ENCODE peak calls at places on chromosomes 16 and 17, in ten cellular contexts. One of them, this sample, is unnamed.

GRCh38 chr16:3025032-3026002 is 1.5 kb downstream of the THOC6 start:
- DNase-seq in nephron progenitor cell: no peak
- DNase-seq in progenitor cell of endocrine pancreas: no peak
- DNase-seq in CD4-positive, CD25-positive, alpha-beta regulatory T cell: no peak
- DNase-seq in T-helper 2 cell: no peak
- DNase-seq in mesendoderm: no peak
- DNase-seq in RPMI8226: no peak
- DNase-seq in kidney tubule cell: peak
- DNase-seq in posterior vena cava: no peak
- DNase-seq in stimulated activated CD4-positive, alpha-beta T cell treated with anti-CD3 and anti-CD28 coated beads, Interleukin-2, amount 100 ng/mL, for 48 hours: no peak
- DNase-seq in this sample: no peak

GRCh38 chr16:85724936-85725335 is 26.0 kb downstream of the C16orf74 start:
- DNase-seq in posterior vena cava: no peak
- DNase-seq in kidney tubule cell: no peak
- DNase-seq in stimulated activated CD4-positive, alpha-beta T cell treated with anti-CD3 and anti-CD28 coated beads, Interleukin-2, amount 100 ng/mL, for 48 hours: no peak
- DNase-seq in progenitor cell of endocrine pancreas: no peak
- DNase-seq in CD4-positive, CD25-positive, alpha-beta regulatory T cell: no peak
- DNase-seq in T-helper 2 cell: no peak
- DNase-seq in nephron progenitor cell: no peak
- DNase-seq in mesendoderm: no peak
- DNase-seq in RPMI8226: no peak
- DNase-seq in this sample: no peak

GRCh38 chr17:66630828-66631472 is 204.0 kb upstream of the CACNG5 start:
- DNase-seq in stimulated activated CD4-positive, alpha-beta T cell treated with anti-CD3 and anti-CD28 coated beads, Interleukin-2, amount 100 ng/mL, for 48 hours: no peak
- DNase-seq in posterior vena cava: no peak
- DNase-seq in RPMI8226: no peak
- DNase-seq in mesendoderm: no peak
- DNase-seq in progenitor cell of endocrine pancreas: no peak
- DNase-seq in nephron progenitor cell: no peak
- DNase-seq in CD4-positive, CD25-positive, alpha-beta regulatory T cell: no peak
- DNase-seq in T-helper 2 cell: no peak
- DNase-seq in kidney tubule cell: no peak
- DNase-seq in this sample: no peak

GRCh38 chr17:17545031-17545820 is 46.3 kb downstream of the PEMT start:
- DNase-seq in posterior vena cava: no peak
- DNase-seq in RPMI8226: no peak
- DNase-seq in progenitor cell of endocrine pancreas: no peak
- DNase-seq in stimulated activated CD4-positive, alpha-beta T cell treated with anti-CD3 and anti-CD28 coated beads, Interleukin-2, amount 100 ng/mL, for 48 hours: no peak
- DNase-seq in T-helper 2 cell: no peak
- DNase-seq in kidney tubule cell: no peak
- DNase-seq in nephron progenitor cell: no peak
- DNase-seq in mesendoderm: no peak
- DNase-seq in CD4-positive, CD25-positive, alpha-beta regulatory T cell: no peak
- DNase-seq in this sample: no peak

GRCh38 chr16:85665373-85665740 is 23.4 kb downstream of the GINS2 start:
- DNase-seq in CD4-positive, CD25-positive, alpha-beta regulatory T cell: no peak
- DNase-seq in mesendoderm: no peak
- DNase-seq in kidney tubule cell: no peak
- DNase-seq in nephron progenitor cell: no peak
- DNase-seq in posterior vena cava: no peak
- DNase-seq in T-helper 2 cell: no peak
- DNase-seq in stimulated activated CD4-positive, alpha-beta T cell treated with anti-CD3 and anti-CD28 coated beads, Interleukin-2, amount 100 ng/mL, for 48 hours: no peak
- DNase-seq in RPMI8226: no peak
- DNase-seq in progenitor cell of endocrine pancreas: no peak
- DNase-seq in this sample: no peak

GRCh38 chr17:63972796-63973195 is at the start of gene SCN4A:
- DNase-seq in RPMI8226: no peak
- DNase-seq in T-helper 2 cell: no peak
- DNase-seq in stimulated activated CD4-positive, alpha-beta T cell treated with anti-CD3 and anti-CD28 coated beads, Interleukin-2, amount 100 ng/mL, for 48 hours: no peak
- DNase-seq in CD4-positive, CD25-positive, alpha-beta regulatory T cell: no peak
- DNase-seq in nephron progenitor cell: no peak
- DNase-seq in mesendoderm: no peak
- DNase-seq in posterior vena cava: no peak
- DNase-seq in kidney tubule cell: no peak
- DNase-seq in progenitor cell of endocrine pancreas: no peak
- DNase-seq in this sample: no peak

GRCh38 chr16:31385680-31386079 is 7.5 kb upstream of the ITGAD start:
- DNase-seq in RPMI8226: peak
- DNase-seq in progenitor cell of endocrine pancreas: no peak
- DNase-seq in kidney tubule cell: peak
- DNase-seq in posterior vena cava: no peak
- DNase-seq in CD4-positive, CD25-positive, alpha-beta regulatory T cell: no peak
- DNase-seq in mesendoderm: no peak
- DNase-seq in stimulated activated CD4-positive, alpha-beta T cell treated with anti-CD3 and anti-CD28 coated beads, Interleukin-2, amount 100 ng/mL, for 48 hours: no peak
- DNase-seq in nephron progenitor cell: no peak
- DNase-seq in T-helper 2 cell: no peak
- DNase-seq in this sample: peak

GRCh38 chr17:58487589-58488427 is at the start of gene HSF5:
- DNase-seq in mesendoderm: no peak
- DNase-seq in RPMI8226: no peak
- DNase-seq in CD4-positive, CD25-positive, alpha-beta regulatory T cell: peak
- DNase-seq in stimulated activated CD4-positive, alpha-beta T cell treated with anti-CD3 and anti-CD28 coated beads, Interleukin-2, amount 100 ng/mL, for 48 hours: peak
- DNase-seq in posterior vena cava: peak
- DNase-seq in progenitor cell of endocrine pancreas: no peak
- DNase-seq in nephron progenitor cell: no peak
- DNase-seq in T-helper 2 cell: peak
- DNase-seq in kidney tubule cell: no peak
- DNase-seq in this sample: no peak

GRCh38 chr17:43791589-43791988 is 11.4 kb downstream of the CFAP97D1 start:
- DNase-seq in progenitor cell of endocrine pancreas: no peak
- DNase-seq in T-helper 2 cell: peak
- DNase-seq in kidney tubule cell: peak
- DNase-seq in nephron progenitor cell: no peak
- DNase-seq in stimulated activated CD4-positive, alpha-beta T cell treated with anti-CD3 and anti-CD28 coated beads, Interleukin-2, amount 100 ng/mL, for 48 hours: no peak
- DNase-seq in posterior vena cava: no peak
- DNase-seq in CD4-positive, CD25-positive, alpha-beta regulatory T cell: no peak
- DNase-seq in mesendoderm: peak
- DNase-seq in RPMI8226: peak
- DNase-seq in this sample: peak

GRCh38 chr17:79325707-79326106 is 251.1 kb downstream of the ENGASE start:
- DNase-seq in kidney tubule cell: no peak
- DNase-seq in CD4-positive, CD25-positive, alpha-beta regulatory T cell: no peak
- DNase-seq in mesendoderm: peak
- DNase-seq in RPMI8226: peak
- DNase-seq in progenitor cell of endocrine pancreas: peak
- DNase-seq in stimulated activated CD4-positive, alpha-beta T cell treated with anti-CD3 and anti-CD28 coated beads, Interleukin-2, amount 100 ng/mL, for 48 hours: no peak
- DNase-seq in nephron progenitor cell: peak
- DNase-seq in T-helper 2 cell: no peak
- DNase-seq in posterior vena cava: no peak
- DNase-seq in this sample: no peak

GRCh38 chr17:82875418-82875856 is 35.6 kb upstream of the ZNF750 start:
- DNase-seq in stimulated activated CD4-positive, alpha-beta T cell treated with anti-CD3 and anti-CD28 coated beads, Interleukin-2, amount 100 ng/mL, for 48 hours: no peak
- DNase-seq in RPMI8226: no peak
- DNase-seq in CD4-positive, CD25-positive, alpha-beta regulatory T cell: no peak
- DNase-seq in nephron progenitor cell: no peak
- DNase-seq in mesendoderm: peak
- DNase-seq in posterior vena cava: peak
- DNase-seq in kidney tubule cell: peak
- DNase-seq in progenitor cell of endocrine pancreas: peak
- DNase-seq in T-helper 2 cell: no peak
- DNase-seq in this sample: peak

GRCh38 chr17:78263063-78263735 is 31.8 kb downstream of the TMEM235 start:
- DNase-seq in nephron progenitor cell: peak
- DNase-seq in stimulated activated CD4-positive, alpha-beta T cell treated with anti-CD3 and anti-CD28 coated beads, Interleukin-2, amount 100 ng/mL, for 48 hours: no peak
- DNase-seq in posterior vena cava: peak
- DNase-seq in CD4-positive, CD25-positive, alpha-beta regulatory T cell: no peak
- DNase-seq in mesendoderm: no peak
- DNase-seq in T-helper 2 cell: peak
- DNase-seq in progenitor cell of endocrine pancreas: no peak
- DNase-seq in RPMI8226: no peak
- DNase-seq in kidney tubule cell: no peak
- DNase-seq in this sample: no peak

GRCh38 chr17:49456172-49456965 is 38.7 kb upstream of the NGFR start:
- DNase-seq in T-helper 2 cell: no peak
- DNase-seq in mesendoderm: no peak
- DNase-seq in progenitor cell of endocrine pancreas: no peak
- DNase-seq in kidney tubule cell: peak
- DNase-seq in posterior vena cava: peak
- DNase-seq in RPMI8226: peak
- DNase-seq in CD4-positive, CD25-positive, alpha-beta regulatory T cell: no peak
- DNase-seq in stimulated activated CD4-positive, alpha-beta T cell treated with anti-CD3 and anti-CD28 coated beads, Interleukin-2, amount 100 ng/mL, for 48 hours: no peak
- DNase-seq in nephron progenitor cell: no peak
- DNase-seq in this sample: peak

GRCh38 chr17:33874617-33875060 is 380.4 kb upstream of the CCL2 start:
- DNase-seq in mesendoderm: no peak
- DNase-seq in posterior vena cava: no peak
- DNase-seq in CD4-positive, CD25-positive, alpha-beta regulatory T cell: no peak
- DNase-seq in kidney tubule cell: peak
- DNase-seq in T-helper 2 cell: no peak
- DNase-seq in nephron progenitor cell: no peak
- DNase-seq in progenitor cell of endocrine pancreas: no peak
- DNase-seq in RPMI8226: peak
- DNase-seq in stimulated activated CD4-positive, alpha-beta T cell treated with anti-CD3 and anti-CD28 coated beads, Interleukin-2, amount 100 ng/mL, for 48 hours: no peak
- DNase-seq in this sample: no peak

GRCh38 chr16:87602821-87603683 is 744 bp downstream of the JPH3 start:
- DNase-seq in mesendoderm: peak
- DNase-seq in stimulated activated CD4-positive, alpha-beta T cell treated with anti-CD3 and anti-CD28 coated beads, Interleukin-2, amount 100 ng/mL, for 48 hours: no peak
- DNase-seq in T-helper 2 cell: no peak
- DNase-seq in CD4-positive, CD25-positive, alpha-beta regulatory T cell: no peak
- DNase-seq in RPMI8226: no peak
- DNase-seq in progenitor cell of endocrine pancreas: peak
- DNase-seq in nephron progenitor cell: peak
- DNase-seq in posterior vena cava: no peak
- DNase-seq in kidney tubule cell: no peak
- DNase-seq in this sample: no peak

GRCh38 chr16:55436587-55436986 is 42.4 kb upstream of the MMP2 start:
- DNase-seq in posterior vena cava: no peak
- DNase-seq in progenitor cell of endocrine pancreas: no peak
- DNase-seq in mesendoderm: no peak
- DNase-seq in stimulated activated CD4-positive, alpha-beta T cell treated with anti-CD3 and anti-CD28 coated beads, Interleukin-2, amount 100 ng/mL, for 48 hours: no peak
- DNase-seq in kidney tubule cell: no peak
- DNase-seq in nephron progenitor cell: no peak
- DNase-seq in CD4-positive, CD25-positive, alpha-beta regulatory T cell: no peak
- DNase-seq in T-helper 2 cell: no peak
- DNase-seq in RPMI8226: no peak
- DNase-seq in this sample: no peak

GRCh38 chr16:58582971-58583765 is 46.5 kb downstream of the CNOT1 start:
- DNase-seq in nephron progenitor cell: no peak
- DNase-seq in progenitor cell of endocrine pancreas: no peak
- DNase-seq in RPMI8226: no peak
- DNase-seq in CD4-positive, CD25-positive, alpha-beta regulatory T cell: no peak
- DNase-seq in mesendoderm: peak
- DNase-seq in T-helper 2 cell: no peak
- DNase-seq in posterior vena cava: no peak
- DNase-seq in stimulated activated CD4-positive, alpha-beta T cell treated with anti-CD3 and anti-CD28 coated beads, Interleukin-2, amount 100 ng/mL, for 48 hours: no peak
- DNase-seq in kidney tubule cell: peak
- DNase-seq in this sample: no peak

GRCh38 chr17:79073706-79074088 is 927 bp upstream of the ENGASE start:
- DNase-seq in CD4-positive, CD25-positive, alpha-beta regulatory T cell: no peak
- DNase-seq in stimulated activated CD4-positive, alpha-beta T cell treated with anti-CD3 and anti-CD28 coated beads, Interleukin-2, amount 100 ng/mL, for 48 hours: no peak
- DNase-seq in nephron progenitor cell: no peak
- DNase-seq in progenitor cell of endocrine pancreas: no peak
- DNase-seq in mesendoderm: no peak
- DNase-seq in kidney tubule cell: no peak
- DNase-seq in RPMI8226: no peak
- DNase-seq in T-helper 2 cell: no peak
- DNase-seq in posterior vena cava: no peak
- DNase-seq in this sample: no peak

GRCh38 chr17:5695480-5695879 is 111.2 kb upstream of the NLRP1 start:
- DNase-seq in mesendoderm: peak
- DNase-seq in progenitor cell of endocrine pancreas: no peak
- DNase-seq in RPMI8226: no peak
- DNase-seq in stimulated activated CD4-positive, alpha-beta T cell treated with anti-CD3 and anti-CD28 coated beads, Interleukin-2, amount 100 ng/mL, for 48 hours: no peak
- DNase-seq in nephron progenitor cell: no peak
- DNase-seq in kidney tubule cell: no peak
- DNase-seq in T-helper 2 cell: no peak
- DNase-seq in CD4-positive, CD25-positive, alpha-beta regulatory T cell: no peak
- DNase-seq in posterior vena cava: no peak
- DNase-seq in this sample: no peak

GRCh38 chr17:45962221-45962972 is 36.7 kb upstream of the STH start:
- DNase-seq in mesendoderm: no peak
- DNase-seq in CD4-positive, CD25-positive, alpha-beta regulatory T cell: no peak
- DNase-seq in RPMI8226: no peak
- DNase-seq in kidney tubule cell: no peak
- DNase-seq in T-helper 2 cell: no peak
- DNase-seq in posterior vena cava: peak
- DNase-seq in stimulated activated CD4-positive, alpha-beta T cell treated with anti-CD3 and anti-CD28 coated beads, Interleukin-2, amount 100 ng/mL, for 48 hours: no peak
- DNase-seq in nephron progenitor cell: no peak
- DNase-seq in progenitor cell of endocrine pancreas: no peak
- DNase-seq in this sample: no peak

GRCh38 chr17:66724581-66725341 is 110.2 kb upstream of the CACNG5 start:
- DNase-seq in progenitor cell of endocrine pancreas: no peak
- DNase-seq in stimulated activated CD4-positive, alpha-beta T cell treated with anti-CD3 and anti-CD28 coated beads, Interleukin-2, amount 100 ng/mL, for 48 hours: no peak
- DNase-seq in T-helper 2 cell: no peak
- DNase-seq in mesendoderm: no peak
- DNase-seq in kidney tubule cell: no peak
- DNase-seq in RPMI8226: no peak
- DNase-seq in nephron progenitor cell: no peak
- DNase-seq in CD4-positive, CD25-positive, alpha-beta regulatory T cell: no peak
- DNase-seq in posterior vena cava: peak
- DNase-seq in this sample: no peak

GRCh38 chr17:78421534-78422266 is 43.3 kb downstream of the PGS1 start:
- DNase-seq in CD4-positive, CD25-positive, alpha-beta regulatory T cell: peak
- DNase-seq in stimulated activated CD4-positive, alpha-beta T cell treated with anti-CD3 and anti-CD28 coated beads, Interleukin-2, amount 100 ng/mL, for 48 hours: peak
- DNase-seq in kidney tubule cell: peak
- DNase-seq in mesendoderm: peak
- DNase-seq in progenitor cell of endocrine pancreas: peak
- DNase-seq in T-helper 2 cell: peak
- DNase-seq in nephron progenitor cell: peak
- DNase-seq in posterior vena cava: peak
- DNase-seq in RPMI8226: peak
- DNase-seq in this sample: peak

GRCh38 chr17:74417178-74418045 is 14.5 kb upstream of the GPRC5C start:
- DNase-seq in posterior vena cava: no peak
- DNase-seq in T-helper 2 cell: no peak
- DNase-seq in nephron progenitor cell: peak
- DNase-seq in stimulated activated CD4-positive, alpha-beta T cell treated with anti-CD3 and anti-CD28 coated beads, Interleukin-2, amount 100 ng/mL, for 48 hours: no peak
- DNase-seq in progenitor cell of endocrine pancreas: no peak
- DNase-seq in CD4-positive, CD25-positive, alpha-beta regulatory T cell: no peak
- DNase-seq in mesendoderm: peak
- DNase-seq in RPMI8226: peak
- DNase-seq in kidney tubule cell: peak
- DNase-seq in this sample: peak

GRCh38 chr17:75252039-75252816 is 9.2 kb downstream of the GGA3 start:
- DNase-seq in CD4-positive, CD25-positive, alpha-beta regulatory T cell: no peak
- DNase-seq in kidney tubule cell: no peak
- DNase-seq in T-helper 2 cell: no peak
- DNase-seq in progenitor cell of endocrine pancreas: no peak
- DNase-seq in mesendoderm: no peak
- DNase-seq in posterior vena cava: no peak
- DNase-seq in stimulated activated CD4-positive, alpha-beta T cell treated with anti-CD3 and anti-CD28 coated beads, Interleukin-2, amount 100 ng/mL, for 48 hours: no peak
- DNase-seq in nephron progenitor cell: no peak
- DNase-seq in RPMI8226: no peak
- DNase-seq in this sample: no peak

GRCh38 chr17:16493470-16494048 is 1.6 kb upstream of the LRRC75A start:
- DNase-seq in T-helper 2 cell: no peak
- DNase-seq in mesendoderm: no peak
- DNase-seq in progenitor cell of endocrine pancreas: no peak
- DNase-seq in kidney tubule cell: no peak
- DNase-seq in nephron progenitor cell: no peak
- DNase-seq in RPMI8226: no peak
- DNase-seq in CD4-positive, CD25-positive, alpha-beta regulatory T cell: no peak
- DNase-seq in posterior vena cava: no peak
- DNase-seq in stimulated activated CD4-positive, alpha-beta T cell treated with anti-CD3 and anti-CD28 coated beads, Interleukin-2, amount 100 ng/mL, for 48 hours: no peak
- DNase-seq in this sample: no peak

GRCh38 chr17:45812102-45812501 is 28.0 kb downstream of the CRHR1 start:
- DNase-seq in posterior vena cava: no peak
- DNase-seq in progenitor cell of endocrine pancreas: no peak
- DNase-seq in T-helper 2 cell: no peak
- DNase-seq in stimulated activated CD4-positive, alpha-beta T cell treated with anti-CD3 and anti-CD28 coated beads, Interleukin-2, amount 100 ng/mL, for 48 hours: no peak
- DNase-seq in nephron progenitor cell: no peak
- DNase-seq in CD4-positive, CD25-positive, alpha-beta regulatory T cell: no peak
- DNase-seq in kidney tubule cell: peak
- DNase-seq in RPMI8226: peak
- DNase-seq in mesendoderm: peak
- DNase-seq in this sample: peak

GRCh38 chr17:31919802-31920525 is 16.8 kb upstream of the SUZ12 start:
- DNase-seq in posterior vena cava: no peak
- DNase-seq in kidney tubule cell: no peak
- DNase-seq in nephron progenitor cell: no peak
- DNase-seq in stimulated activated CD4-positive, alpha-beta T cell treated with anti-CD3 and anti-CD28 coated beads, Interleukin-2, amount 100 ng/mL, for 48 hours: no peak
- DNase-seq in T-helper 2 cell: peak
- DNase-seq in mesendoderm: no peak
- DNase-seq in RPMI8226: no peak
- DNase-seq in progenitor cell of endocrine pancreas: no peak
- DNase-seq in CD4-positive, CD25-positive, alpha-beta regulatory T cell: no peak
- DNase-seq in this sample: no peak

GRCh38 chr16:53991181-53992056 is 287.5 kb downstream of the FTO start:
- DNase-seq in RPMI8226: no peak
- DNase-seq in T-helper 2 cell: no peak
- DNase-seq in kidney tubule cell: peak
- DNase-seq in stimulated activated CD4-positive, alpha-beta T cell treated with anti-CD3 and anti-CD28 coated beads, Interleukin-2, amount 100 ng/mL, for 48 hours: no peak
- DNase-seq in progenitor cell of endocrine pancreas: no peak
- DNase-seq in posterior vena cava: no peak
- DNase-seq in CD4-positive, CD25-positive, alpha-beta regulatory T cell: no peak
- DNase-seq in nephron progenitor cell: peak
- DNase-seq in mesendoderm: peak
- DNase-seq in this sample: no peak